ENCODE peak calls at places on chromosomes 5 and 9, in five cellular contexts. One of them, this sample, is unnamed. For H4K20me1, the result is how much of the 10 kb centered on the place peaks cover.

GRCh38 chr5:126053630-126054029 is 369.6 kb upstream of the GRAMD2B start:
- DNase-seq in fibroblast of lung: no peak
- DNase-seq in mammary epithelial cell: no peak
- DNase-seq in H9: no peak
- DNase-seq in neural progenitor cell: no peak
- DNase-seq in this sample: no peak

GRCh38 chr9:97480749-97481148 is 20.7 kb upstream of the TMOD1 start:
- DNase-seq in fibroblast of lung: no peak
- DNase-seq in mammary epithelial cell: no peak
- DNase-seq in H9: no peak
- DNase-seq in neural progenitor cell: no peak
- DNase-seq in this sample: no peak

GRCh38 chr9:92324889-92325268 is 271 bp downstream of the NOL8 start:
- DNase-seq in fibroblast of lung: no peak
- DNase-seq in mammary epithelial cell: no peak
- DNase-seq in H9: no peak
- DNase-seq in neural progenitor cell: no peak
- DNase-seq in this sample: no peak

GRCh38 chr9:96489482-96489979 is 39.6 kb downstream of the HABP4 start:
- DNase-seq in fibroblast of lung: no peak
- DNase-seq in mammary epithelial cell: no peak
- DNase-seq in H9: no peak
- DNase-seq in neural progenitor cell: no peak
- DNase-seq in this sample: no peak

GRCh38 chr5:42912184-42912766 is 100.6 kb upstream of the SELENOP start:
- DNase-seq in fibroblast of lung: peak
- DNase-seq in mammary epithelial cell: peak
- DNase-seq in H9: no peak
- DNase-seq in neural progenitor cell: peak
- DNase-seq in this sample: no peak

GRCh38 chr5:543755-544674 is 19.8 kb upstream of the SLC9A3 start:
- DNase-seq in fibroblast of lung: no peak
- DNase-seq in mammary epithelial cell: no peak
- DNase-seq in H9: no peak
- DNase-seq in neural progenitor cell: no peak
- DNase-seq in this sample: no peak

GRCh38 chr5:139306197-139306596 is 12.7 kb downstream of the MATR3 start:
- DNase-seq in fibroblast of lung: no peak
- DNase-seq in mammary epithelial cell: no peak
- DNase-seq in H9: no peak
- DNase-seq in neural progenitor cell: no peak
- DNase-seq in this sample: no peak

GRCh38 chr5:7634837-7635236 is 216.1 kb downstream of the CFAP90 start:
- DNase-seq in fibroblast of lung: no peak
- DNase-seq in mammary epithelial cell: no peak
- DNase-seq in H9: no peak
- DNase-seq in neural progenitor cell: no peak
- DNase-seq in this sample: no peak

GRCh38 chr5:118311103-118311502 is 677.2 kb downstream of the DTWD2 start:
- DNase-seq in fibroblast of lung: no peak
- DNase-seq in mammary epithelial cell: no peak
- DNase-seq in H9: no peak
- DNase-seq in neural progenitor cell: no peak
- DNase-seq in this sample: no peak

GRCh38 chr5:142324377-142324870 is 397 bp downstream of the SPRY4 start:
- DNase-seq in fibroblast of lung: no peak
- DNase-seq in mammary epithelial cell: no peak
- DNase-seq in H9: no peak
- DNase-seq in neural progenitor cell: no peak
- DNase-seq in this sample: no peak

GRCh38 chr5:56669534-56670483 is 145.5 kb upstream of the MAP3K1 start:
- DNase-seq in fibroblast of lung: no peak
- DNase-seq in mammary epithelial cell: peak
- DNase-seq in H9: peak
- DNase-seq in neural progenitor cell: no peak
- DNase-seq in this sample: no peak

GRCh38 chr9:38316166-38316765 is 76.2 kb upstream of the ALDH1B1 start:
- DNase-seq in fibroblast of lung: no peak
- DNase-seq in mammary epithelial cell: no peak
- DNase-seq in H9: no peak
- DNase-seq in neural progenitor cell: no peak
- DNase-seq in this sample: no peak

GRCh38 chr5:145830594-145830993 is 4.5 kb downstream of the PRELID2 start:
- DNase-seq in fibroblast of lung: peak
- DNase-seq in mammary epithelial cell: no peak
- DNase-seq in H9: no peak
- DNase-seq in neural progenitor cell: no peak
- DNase-seq in this sample: no peak

GRCh38 chr9:122551371-122551770 is 1.5 kb upstream of the OR1N2 start:
- DNase-seq in fibroblast of lung: no peak
- DNase-seq in mammary epithelial cell: peak
- DNase-seq in H9: no peak
- DNase-seq in neural progenitor cell: no peak
- DNase-seq in this sample: no peak

GRCh38 chr5:432201-432927 is 10.6 kb upstream of the EXOC3 start:
- DNase-seq in fibroblast of lung: no peak
- DNase-seq in mammary epithelial cell: no peak
- DNase-seq in H9: no peak
- DNase-seq in neural progenitor cell: no peak
- DNase-seq in this sample: no peak

GRCh38 chr5:169801324-169801777 is 164.3 kb downstream of the DOCK2 start:
- DNase-seq in fibroblast of lung: peak
- DNase-seq in mammary epithelial cell: peak
- DNase-seq in H9: no peak
- DNase-seq in neural progenitor cell: no peak
- DNase-seq in this sample: no peak

GRCh38 chr5:124053340-124053739 is 541.4 kb downstream of the CSNK1G3 start:
- DNase-seq in fibroblast of lung: no peak
- DNase-seq in mammary epithelial cell: no peak
- DNase-seq in H9: no peak
- DNase-seq in neural progenitor cell: no peak
- DNase-seq in this sample: no peak

GRCh38 chr5:40738502-40738901 is 17.3 kb downstream of the TTC33 start:
- DNase-seq in fibroblast of lung: peak
- DNase-seq in mammary epithelial cell: no peak
- DNase-seq in H9: no peak
- DNase-seq in neural progenitor cell: no peak
- DNase-seq in this sample: no peak

GRCh38 chr5:80871541-80871961 is 88.6 kb upstream of the RASGRF2 start:
- DNase-seq in fibroblast of lung: peak
- DNase-seq in mammary epithelial cell: peak
- DNase-seq in H9: no peak
- DNase-seq in neural progenitor cell: no peak
- DNase-seq in this sample: no peak

GRCh38 chr5:429453-430188 is 13.4 kb upstream of the EXOC3 start:
- DNase-seq in fibroblast of lung: peak
- DNase-seq in mammary epithelial cell: peak
- DNase-seq in H9: peak
- DNase-seq in neural progenitor cell: no peak
- DNase-seq in this sample: no peak

GRCh38 chr9:114694719-114695269 is 12.8 kb upstream of the TEX48 start:
- DNase-seq in fibroblast of lung: no peak
- DNase-seq in mammary epithelial cell: no peak
- DNase-seq in H9: no peak
- DNase-seq in neural progenitor cell: no peak
- DNase-seq in this sample: no peak

GRCh38 chr9:6382681-6383080 is 30.3 kb upstream of the UHRF2 start:
- DNase-seq in fibroblast of lung: peak
- DNase-seq in mammary epithelial cell: no peak
- DNase-seq in H9: no peak
- DNase-seq in neural progenitor cell: no peak
- DNase-seq in this sample: no peak

GRCh38 chr9:107605041-107605440 is 115.5 kb upstream of the KLF4 start:
- DNase-seq in fibroblast of lung: no peak
- DNase-seq in mammary epithelial cell: no peak
- DNase-seq in H9: no peak
- DNase-seq in neural progenitor cell: no peak
- DNase-seq in this sample: no peak

GRCh38 chr9:124779368-124780059 is 2.6 kb downstream of the OLFML2A start:
- DNase-seq in fibroblast of lung: peak
- DNase-seq in mammary epithelial cell: peak
- DNase-seq in H9: peak
- DNase-seq in neural progenitor cell: peak
- DNase-seq in this sample: peak

GRCh38 chr9:136762915-136763648 is 1.2 kb downstream of the LCN15 start:
- DNase-seq in fibroblast of lung: peak
- DNase-seq in mammary epithelial cell: no peak
- DNase-seq in H9: peak
- DNase-seq in neural progenitor cell: peak
- DNase-seq in this sample: no peak

GRCh38 chr9:26243722-26244121 is 565.5 kb upstream of the TUSC1 start:
- DNase-seq in fibroblast of lung: peak
- DNase-seq in mammary epithelial cell: no peak
- DNase-seq in H9: no peak
- DNase-seq in neural progenitor cell: no peak
- DNase-seq in this sample: no peak

GRCh38 chr9:92988215-92988731 is 41.0 kb downstream of the FGD3 start:
- DNase-seq in fibroblast of lung: no peak
- DNase-seq in mammary epithelial cell: peak
- DNase-seq in H9: peak
- DNase-seq in neural progenitor cell: no peak
- DNase-seq in this sample: peak

GRCh38 chr5:141604318-141604717 is 14.5 kb downstream of the DIAPH1 start:
- DNase-seq in fibroblast of lung: peak
- DNase-seq in mammary epithelial cell: peak
- DNase-seq in H9: peak
- DNase-seq in neural progenitor cell: peak
- DNase-seq in this sample: peak

GRCh38 chr9:9615086-9615485 is 997.7 kb downstream of the PTPRD start:
- DNase-seq in fibroblast of lung: no peak
- DNase-seq in mammary epithelial cell: no peak
- DNase-seq in H9: no peak
- DNase-seq in neural progenitor cell: no peak
- DNase-seq in this sample: no peak

GRCh38 chr9:117178596-117179111 is 236.2 kb downstream of the ASTN2 start:
- DNase-seq in fibroblast of lung: peak
- DNase-seq in mammary epithelial cell: no peak
- DNase-seq in H9: no peak
- DNase-seq in neural progenitor cell: peak
- DNase-seq in this sample: no peak

GRCh38 chr9:114287763-114288232 is 35.1 kb upstream of the ORM1 start:
- DNase-seq in fibroblast of lung: no peak
- DNase-seq in mammary epithelial cell: no peak
- DNase-seq in H9: no peak
- DNase-seq in neural progenitor cell: no peak
- DNase-seq in this sample: no peak

GRCh38 chr5:124742983-124743533 is 3.4 kb downstream of the ZNF608 start:
- DNase-seq in fibroblast of lung: peak
- DNase-seq in mammary epithelial cell: peak
- DNase-seq in H9: no peak
- DNase-seq in neural progenitor cell: no peak
- DNase-seq in this sample: peak

GRCh38 chr5:140186155-140186753 is 11.3 kb downstream of the CYSTM1 start:
- DNase-seq in fibroblast of lung: no peak
- DNase-seq in mammary epithelial cell: no peak
- DNase-seq in H9: no peak
- DNase-seq in neural progenitor cell: no peak
- DNase-seq in this sample: no peak

GRCh38 chr5:175410926-175411325 is 33.1 kb downstream of the DRD1 start:
- DNase-seq in fibroblast of lung: no peak
- DNase-seq in mammary epithelial cell: no peak
- DNase-seq in H9: no peak
- DNase-seq in neural progenitor cell: no peak
- DNase-seq in this sample: no peak

GRCh38 chr9:11962327-11962726 is 730.9 kb upstream of the TYRP1 start:
- DNase-seq in fibroblast of lung: no peak
- DNase-seq in mammary epithelial cell: no peak
- DNase-seq in H9: no peak
- DNase-seq in neural progenitor cell: no peak
- DNase-seq in this sample: no peak

GRCh38 chr9:33019797-33020196 is 5.3 kb upstream of the DNAJA1 start:
- DNase-seq in fibroblast of lung: no peak
- DNase-seq in mammary epithelial cell: no peak
- DNase-seq in H9: no peak
- DNase-seq in neural progenitor cell: no peak
- DNase-seq in this sample: no peak
- TF ChIP-seq CTCF in fibroblast of lung: no peak
- TF ChIP-seq CTCF in mammary epithelial cell: no peak
- TF ChIP-seq CTCF in H9: no peak
- TF ChIP-seq CTCF in neural progenitor cell: no peak
- TF ChIP-seq CTCF in this sample: no peak

GRCh38 chr9:89501311-89501898 is 3.5 kb upstream of the SEMA4D start:
- DNase-seq in fibroblast of lung: no peak
- DNase-seq in mammary epithelial cell: no peak
- DNase-seq in H9: no peak
- DNase-seq in neural progenitor cell: no peak
- DNase-seq in this sample: no peak
- H3K27ac ChIP-seq in fibroblast of lung: no peak
- H3K27ac ChIP-seq in mammary epithelial cell: no peak
- H3K27ac ChIP-seq in H9: no peak
- H3K27ac ChIP-seq in neural progenitor cell: no peak
- H3K27ac ChIP-seq in this sample: no peak

GRCh38 chr5:10710513-10711128 is 50.4 kb downstream of the DAP start:
- DNase-seq in fibroblast of lung: no peak
- DNase-seq in mammary epithelial cell: no peak
- DNase-seq in H9: no peak
- DNase-seq in neural progenitor cell: no peak
- DNase-seq in this sample: no peak
- H4K20me1 ChIP-seq in fibroblast of lung: under half
- H4K20me1 ChIP-seq in mammary epithelial cell: under half
- H4K20me1 ChIP-seq in H9: under half
- H4K20me1 ChIP-seq in neural progenitor cell: under half
- H4K20me1 ChIP-seq in this sample: under half

DNA sequence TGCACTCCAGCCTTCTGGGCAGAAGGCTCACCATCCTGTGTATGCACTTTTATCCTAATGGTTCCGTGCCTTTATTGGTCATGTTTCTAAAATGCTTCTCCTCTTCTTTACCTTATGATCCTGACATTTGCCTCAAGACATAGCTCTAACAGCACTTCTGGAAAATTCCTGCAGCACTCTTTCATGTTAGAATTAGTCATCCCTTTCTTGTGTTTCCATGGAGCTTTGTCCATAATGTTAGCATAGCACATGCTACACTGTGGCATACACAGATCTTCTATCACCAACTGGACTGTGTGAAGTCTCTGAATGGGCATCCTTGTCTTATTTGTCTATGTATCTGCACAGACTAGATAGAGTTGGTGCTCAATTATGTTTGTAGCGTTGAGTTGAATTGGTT is 1.9 kb downstream of the SCGB3A2 start:
- DNase-seq in fibroblast of lung: no peak
- DNase-seq in mammary epithelial cell: peak
- DNase-seq in H9: no peak
- DNase-seq in neural progenitor cell: no peak
- DNase-seq in this sample: no peak
- TF ChIP-seq CTCF in fibroblast of lung: no peak
- TF ChIP-seq CTCF in mammary epithelial cell: no peak
- TF ChIP-seq CTCF in H9: no peak
- TF ChIP-seq CTCF in neural progenitor cell: no peak
- TF ChIP-seq CTCF in this sample: no peak

DNA sequence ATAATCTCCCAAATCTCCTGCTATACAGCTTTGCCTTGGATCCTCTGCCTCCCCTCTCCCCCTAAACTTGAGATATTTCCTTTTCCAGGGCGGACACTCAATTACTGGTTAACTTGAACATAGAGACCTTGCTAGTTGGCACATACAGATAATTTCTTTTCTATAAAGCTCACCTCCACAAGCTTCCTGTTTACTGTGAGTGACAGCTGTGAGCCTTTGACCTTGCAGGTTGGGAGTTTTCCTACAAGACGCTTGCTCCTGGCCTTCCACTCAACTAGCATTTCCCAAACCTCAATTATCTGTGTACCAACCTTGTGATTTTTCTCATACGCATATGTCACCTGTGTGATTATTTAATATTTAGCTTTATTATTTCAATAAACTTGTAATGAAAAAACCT is 114.4 kb downstream of the GNA14 start:
- DNase-seq in fibroblast of lung: no peak
- DNase-seq in mammary epithelial cell: no peak
- DNase-seq in H9: no peak
- DNase-seq in neural progenitor cell: no peak
- DNase-seq in this sample: no peak
- H3K27ac ChIP-seq in fibroblast of lung: no peak
- H3K27ac ChIP-seq in mammary epithelial cell: no peak
- H3K27ac ChIP-seq in H9: peak
- H3K27ac ChIP-seq in neural progenitor cell: no peak
- H3K27ac ChIP-seq in this sample: no peak

This sample was measured in keratinocyte.